ENCODE peak calls at places on chromosomes 3 and 15, in four cellular contexts. L is Calu3, G is bronchial epithelial cell, M is A549. W is an unnamed sample.

GRCh38 chr3:166013073-166013679 is 176.0 kb upstream of the BCHE start:
- DNase-seq in L (peak), G (peak), M (peak), W (no peak)

GRCh38 chr15:45126535-45127158 is 3.0 kb downstream of the DUOXA1 start:
- DNase-seq in L (peak), G (peak), M (no peak), W (no peak)

GRCh38 chr3:37498126-37499039 is 324.0 kb upstream of the LRRFIP2 start:
- DNase-seq in L (no peak), G (no peak), M (no peak), W (no peak)

GRCh38 chr3:25047058-25047457 is 381.0 kb upstream of the RARB start:
- DNase-seq in L (no peak), G (peak), M (no peak), W (no peak)

GRCh38 chr3:30203301-30203700 is 403.1 kb upstream of the TGFBR2 start:
- DNase-seq in L (no peak), G (peak), M (no peak), W (no peak)

GRCh38 chr3:43503067-43503728 is 118.6 kb downstream of the ANO10 start:
- DNase-seq in L (no peak), G (peak), M (no peak), W (no peak)

GRCh38 chr3:31466016-31466415 is 66.7 kb upstream of the STT3B start:
- DNase-seq in L (no peak), G (no peak), M (no peak), W (no peak)

GRCh38 chr3:32956750-32957570 is 5.5 kb downstream of the CCR4 start:
- DNase-seq in L (no peak), G (no peak), M (no peak), W (no peak)

GRCh38 chr15:50824507-50824906 is 59.0 kb upstream of the SPPL2A start:
- DNase-seq in L (no peak), G (no peak), M (no peak), W (no peak)

GRCh38 chr15:65077981-65078352 is 1.4 kb downstream of the KBTBD13 start:
- DNase-seq in L (peak), G (peak), M (peak), W (no peak)

GRCh38 chr15:40769310-40770146 is at the start of gene C15orf62:
- DNase-seq in L (peak), G (peak), M (no peak), W (peak)

GRCh38 chr3:127831723-127832172 is 9.4 kb upstream of the MGLL start:
- DNase-seq in L (peak), G (no peak), M (no peak), W (no peak)

GRCh38 chr3:133301194-133301593 is 98.7 kb upstream of the BFSP2 start:
- DNase-seq in L (no peak), G (peak), M (no peak), W (no peak)

GRCh38 chr3:99753268-99753975 is 64.2 kb upstream of the CMSS1 start:
- DNase-seq in L (peak), G (peak), M (peak), W (no peak)

GRCh38 chr3:99751649-99752048 is 66.0 kb upstream of the CMSS1 start:
- DNase-seq in L (no peak), G (peak), M (no peak), W (no peak)

GRCh38 chr3:99747915-99748314 is 69.7 kb upstream of the CMSS1 start:
- DNase-seq in L (peak), G (peak), M (no peak), W (no peak)
- TF ChIP-seq CTCF in L (peak), G (peak), M (no peak), W (no peak)

DNA sequence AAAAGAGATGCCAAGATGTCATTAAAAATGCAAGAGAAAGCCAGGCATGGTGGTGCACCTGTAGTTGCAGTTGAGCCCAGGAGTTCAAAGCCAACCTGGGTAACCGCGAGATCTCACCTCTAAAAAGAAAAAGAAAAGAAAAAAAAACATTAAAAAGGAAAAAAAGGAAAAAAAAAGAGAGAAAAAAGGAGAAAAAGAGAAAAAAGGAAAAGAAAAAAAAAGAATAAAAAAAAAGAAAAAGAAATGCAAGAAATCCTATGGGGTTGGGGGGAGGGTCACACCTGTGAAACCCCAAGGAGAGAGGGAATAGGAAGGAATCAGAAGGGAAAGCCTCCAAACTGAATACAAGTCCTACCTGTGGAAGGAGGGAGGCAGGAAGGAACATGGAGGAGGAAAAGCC is 5.2 kb upstream of the SUMF1 start:
- DNase-seq in L (no peak), G (no peak), M (no peak), W (no peak)
- TF ChIP-seq CTCF in L (no peak), G (no peak), M (no peak), W (no peak)

GRCh38 chr15:57387011-57387410 is 10.7 kb downstream of the CGNL1 start:
- DNase-seq in L (no peak), G (no peak), M (no peak), W (no peak)

GRCh38 chr15:57389991-57390390 is 13.7 kb downstream of the CGNL1 start:
- DNase-seq in L (no peak), G (no peak), M (no peak), W (no peak)

GRCh38 chr15:57388199-57388863 is 12.0 kb downstream of the CGNL1 start:
- DNase-seq in L (no peak), G (no peak), M (no peak), W (no peak)

GRCh38 chr15:57385923-57386390 is 9.7 kb downstream of the CGNL1 start:
- DNase-seq in L (no peak), G (no peak), M (no peak), W (no peak)

GRCh38 chr15:57387644-57388076 is 11.4 kb downstream of the CGNL1 start:
- DNase-seq in L (no peak), G (no peak), M (no peak), W (no peak)
- TF ChIP-seq CTCF in L (no peak), G (no peak), M (no peak), W (no peak)

GRCh38 chr3:134625885-134626741 is 24.7 kb downstream of the KY start:
- DNase-seq in L (no peak), G (no peak), M (no peak), W (no peak)

GRCh38 chr3:134628884-134629283 is 21.9 kb downstream of the KY start:
- DNase-seq in L (no peak), G (no peak), M (no peak), W (no peak)

GRCh38 chr3:134625462-134625861 is 25.4 kb downstream of the KY start:
- DNase-seq in L (no peak), G (no peak), M (no peak), W (no peak)

GRCh38 chr3:134627831-134628230 is 23.0 kb downstream of the KY start:
- DNase-seq in L (peak), G (peak), M (peak), W (no peak)

GRCh38 chr3:134630506-134630905 is 20.3 kb downstream of the KY start:
- DNase-seq in L (no peak), G (peak), M (no peak), W (no peak)
- TF ChIP-seq CTCF in L (no peak), G (peak), M (no peak), W (no peak)

DNA sequence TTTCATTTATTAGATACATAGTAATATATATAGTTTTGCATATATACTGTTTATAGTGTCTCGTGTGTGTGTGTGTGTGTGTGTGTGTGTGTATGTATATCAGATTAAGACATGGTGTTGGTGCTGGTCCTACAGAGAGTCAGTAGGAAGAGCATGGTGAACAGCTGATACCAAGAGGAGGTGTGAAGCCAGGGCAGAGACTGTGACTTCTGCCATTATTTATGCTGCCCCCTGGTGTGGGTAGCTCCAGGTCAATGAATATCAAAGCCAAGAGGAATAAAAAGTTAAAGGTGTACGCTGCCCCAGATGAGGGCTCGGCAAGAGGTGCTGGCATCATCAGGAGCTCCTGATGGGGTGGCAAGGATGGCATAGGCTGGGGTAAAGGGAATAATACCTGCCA is 299.5 kb upstream of the RASGRP1 start:
- DNase-seq in L (no peak), G (no peak), M (no peak), W (no peak)
- TF ChIP-seq CTCF in L (no peak), G (no peak), M (no peak), W (no peak)

GRCh38 chr3:61876797-61877196 is 315.4 kb downstream of the PTPRG start:
- DNase-seq in L (no peak), G (no peak), M (no peak), W (no peak)

GRCh38 chr3:61875488-61875887 is 314.1 kb downstream of the PTPRG start:
- DNase-seq in L (no peak), G (no peak), M (no peak), W (no peak)

GRCh38 chr3:61875976-61876671 is 314.8 kb downstream of the PTPRG start:
- DNase-seq in L (no peak), G (no peak), M (no peak), W (no peak)

GRCh38 chr3:61875073-61875472 is 313.7 kb downstream of the PTPRG start:
- DNase-seq in L (no peak), G (peak), M (no peak), W (no peak)

DNA sequence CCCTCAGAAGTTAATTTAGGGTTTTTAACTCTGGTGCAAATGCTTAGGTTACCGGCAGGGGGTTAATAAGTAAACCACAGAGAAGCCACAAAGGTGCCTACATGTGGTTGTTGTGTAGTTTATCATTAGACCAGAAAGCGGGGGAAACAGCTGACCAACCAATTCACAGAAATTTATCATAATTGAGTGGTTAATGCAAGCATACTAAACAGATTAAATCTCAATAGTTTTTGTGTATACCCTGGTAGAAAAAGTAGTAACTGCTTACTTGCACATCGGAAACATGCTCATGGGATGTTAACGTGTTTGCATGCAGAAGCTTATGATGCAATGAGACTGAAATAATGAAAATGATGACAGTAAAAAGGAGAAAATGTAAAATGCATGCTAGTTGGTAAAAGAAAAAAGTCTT is 316.0 kb downstream of the PTPRG start:
- DNase-seq in L (peak), G (peak), M (peak), W (no peak)
- TF ChIP-seq CTCF in L (no peak), G (peak), M (no peak), W (no peak)

GRCh38 chr3:67400476-67400875 is 253.9 kb downstream of the SUCLG2 start:
- DNase-seq in L (no peak), G (no peak), M (no peak), W (no peak)
- TF ChIP-seq CTCF in L (no peak), G (no peak), M (no peak), W (no peak)

GRCh38 chr15:68371851-68372250 is 60.1 kb downstream of the ITGA11 start:
- DNase-seq in L (no peak), G (no peak), M (no peak), W (no peak)

GRCh38 chr15:68373028-68373427 is 58.9 kb downstream of the ITGA11 start:
- DNase-seq in L (no peak), G (no peak), M (no peak), W (no peak)

GRCh38 chr15:68370768-68371151 is 61.2 kb downstream of the ITGA11 start:
- DNase-seq in L (no peak), G (no peak), M (no peak), W (no peak)

GRCh38 chr15:68371160-68371559 is 60.8 kb downstream of the ITGA11 start:
- DNase-seq in L (no peak), G (no peak), M (no peak), W (no peak)

GRCh38 chr15:68372291-68372811 is 59.6 kb downstream of the ITGA11 start:
- DNase-seq in L (peak), G (peak), M (peak), W (no peak)
- TF ChIP-seq CTCF in L (peak), G (peak), M (peak), W (no peak)

DNA sequence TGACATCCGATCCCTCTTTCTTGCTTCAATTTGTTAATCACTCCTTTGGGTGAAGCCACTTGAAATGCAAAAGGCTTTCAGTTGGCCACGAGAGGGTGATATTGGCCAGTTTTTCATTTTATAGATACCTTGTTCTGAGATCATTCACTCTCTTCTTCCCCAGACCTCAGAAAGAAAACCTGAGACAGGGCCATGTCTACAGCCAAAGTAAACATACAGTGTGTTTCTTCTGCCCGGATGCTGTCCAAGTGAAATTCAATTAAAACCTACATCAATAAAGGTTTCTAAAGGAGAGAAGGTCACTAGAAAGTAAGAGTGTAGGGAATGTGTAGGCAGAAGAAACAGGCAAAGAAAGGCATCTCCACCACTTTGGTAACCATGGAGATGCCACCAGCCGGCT is 39.5 kb upstream of the FMN1 start:
- DNase-seq in L (peak), G (peak), M (peak), W (no peak)
- TF ChIP-seq CTCF in L (no peak), G (peak), M (peak), W (no peak)